ENCODE peak calls at places on chromosomes 4 and X, in nine cellular contexts. U, J, I, O, T, G, Y, P and R are unnamed samples. For H3K27me3, the result is how much of the 10 kb centered on the place peaks cover.

GRCh38 chrX:147376601-147377387 is 534.9 kb upstream of the FMR1 start:
- DNase-seq in U (peak), J (peak), I (no peak), O (no peak), T (no peak), G (no peak), Y (no peak), P (no peak), R (no peak)

GRCh38 chr4:177448850-177449249 is 6.6 kb upstream of the AGA start:
- DNase-seq in U (no peak), J (no peak), I (peak), O (peak), T (no peak), G (no peak), Y (no peak), P (no peak), R (no peak)

GRCh38 chr4:140635606-140636005 is 66.8 kb upstream of the UCP1 start:
- DNase-seq in U (no peak), J (no peak), I (no peak), O (peak), T (no peak), G (no peak), Y (no peak), P (no peak), R (peak)

GRCh38 chrX:28981952-28982351 is 394.7 kb downstream of the IL1RAPL1 start:
- DNase-seq in U (no peak), J (no peak), I (no peak), O (no peak), T (no peak), G (no peak), Y (no peak), P (no peak), R (no peak)

GRCh38 chr4:70930530-70931256 is 28.5 kb downstream of the MOB1B start:
- DNase-seq in U (no peak), J (no peak), I (no peak), O (no peak), T (no peak), G (no peak), Y (no peak), P (no peak), R (no peak)

GRCh38 chrX:38474543-38474942 is 86.8 kb upstream of the TSPAN7 start:
- DNase-seq in U (no peak), J (no peak), I (no peak), O (no peak), T (no peak), G (no peak), Y (no peak), P (no peak), R (no peak)

GRCh38 chr4:53019485-53020382 is 157.6 kb downstream of the RASL11B start:
- DNase-seq in U (no peak), J (no peak), I (peak), O (peak), T (no peak), G (no peak), Y (no peak), P (no peak), R (peak)

GRCh38 chr4:1350169-1350520 is 3.1 kb downstream of the UVSSA start:
- DNase-seq in U (no peak), J (no peak), I (no peak), O (no peak), T (no peak), G (no peak), Y (no peak), P (no peak), R (no peak)

GRCh38 chr4:89071311-89071710 is 14.3 kb upstream of the FAM13A start:
- DNase-seq in U (no peak), J (no peak), I (no peak), O (no peak), T (no peak), G (no peak), Y (no peak), P (no peak), R (no peak)

GRCh38 chr4:101102114-101102752 is 245.1 kb downstream of the PPP3CA start:
- DNase-seq in U (peak), J (peak), I (no peak), O (no peak), T (peak), G (peak), Y (no peak), P (no peak), R (peak)

GRCh38 chr4:10347281-10347795 is 109.9 kb downstream of the ZNF518B start:
- DNase-seq in U (no peak), J (no peak), I (no peak), O (no peak), T (no peak), G (no peak), Y (no peak), P (no peak), R (no peak)

GRCh38 chrX:67545772-67546495 is 2.1 kb downstream of the AR start:
- DNase-seq in U (peak), J (peak), I (peak), O (peak), T (peak), G (no peak), Y (peak), P (peak), R (no peak)

GRCh38 chrX:123408856-123409737 is 225.0 kb downstream of the GRIA3 start:
- DNase-seq in U (no peak), J (no peak), I (no peak), O (no peak), T (no peak), G (no peak), Y (no peak), P (no peak), R (no peak)

GRCh38 chr4:41432889-41433288 is 105.1 kb upstream of the LIMCH1 start:
- DNase-seq in U (no peak), J (no peak), I (peak), O (no peak), T (no peak), G (no peak), Y (peak), P (no peak), R (peak)

GRCh38 chrX:77446029-77446585 is 1.1 kb upstream of the FGF16 start:
- DNase-seq in U (no peak), J (peak), I (no peak), O (peak), T (no peak), G (no peak), Y (no peak), P (peak), R (no peak)

GRCh38 chrX:50920132-50920531 is 9.6 kb downstream of the BMP15 start:
- DNase-seq in U (no peak), J (no peak), I (peak), O (no peak), T (no peak), G (no peak), Y (peak), P (no peak), R (peak)

GRCh38 chrX:110131031-110131430 is 128.1 kb downstream of the TMEM164 start:
- DNase-seq in U (no peak), J (no peak), I (no peak), O (no peak), T (no peak), G (no peak), Y (no peak), P (no peak), R (no peak)

GRCh38 chr4:10640535-10641159 is 43.9 kb downstream of the CLNK start:
- DNase-seq in U (no peak), J (no peak), I (no peak), O (no peak), T (no peak), G (no peak), Y (no peak), P (no peak), R (no peak)

GRCh38 chr4:55012363-55013255 is 112.8 kb downstream of the KDR start:
- DNase-seq in U (no peak), J (no peak), I (no peak), O (peak), T (no peak), G (no peak), Y (no peak), P (no peak), R (no peak)

GRCh38 chr4:163566257-163566656 is 71.8 kb downstream of the TMA16 start:
- DNase-seq in U (no peak), J (no peak), I (no peak), O (no peak), T (no peak), G (no peak), Y (no peak), P (no peak), R (no peak)

GRCh38 chr4:131304686-131305085 is 1844.4 kb upstream of the PCDH10 start:
- DNase-seq in U (no peak), J (no peak), I (peak), O (no peak), T (no peak), G (no peak), Y (no peak), P (no peak), R (no peak)

GRCh38 chrX:146224442-146224841 is 406.8 kb downstream of the SLITRK2 start:
- DNase-seq in U (no peak), J (no peak), I (no peak), O (no peak), T (no peak), G (no peak), Y (no peak), P (no peak), R (no peak)

GRCh38 chrX:140503714-140504351 is 1.0 kb downstream of the SOX3 start:
- DNase-seq in U (no peak), J (peak), I (peak), O (no peak), T (no peak), G (no peak), Y (no peak), P (peak), R (no peak)

GRCh38 chr4:16574981-16575380 is 323.5 kb downstream of the LDB2 start:
- DNase-seq in U (no peak), J (no peak), I (no peak), O (no peak), T (no peak), G (no peak), Y (no peak), P (no peak), R (no peak)

GRCh38 chr4:16995451-16995850 is 97.0 kb upstream of the LDB2 start:
- DNase-seq in U (no peak), J (no peak), I (no peak), O (no peak), T (no peak), G (no peak), Y (no peak), P (no peak), R (no peak)

GRCh38 chrX:110675866-110676265 is 119.8 kb downstream of the CHRDL1 start:
- DNase-seq in U (no peak), J (no peak), I (no peak), O (no peak), T (no peak), G (no peak), Y (no peak), P (no peak), R (no peak)

GRCh38 chr4:69523385-69524132 is 27.9 kb upstream of the UGT2B4 start:
- DNase-seq in U (no peak), J (no peak), I (no peak), O (no peak), T (no peak), G (no peak), Y (no peak), P (no peak), R (no peak)

GRCh38 chr4:136025540-136025939 is 1506.8 kb downstream of the PCDH18 start:
- DNase-seq in U (no peak), J (no peak), I (no peak), O (no peak), T (no peak), G (no peak), Y (no peak), P (no peak), R (no peak)

GRCh38 chr4:165364452-165365080 is 14.2 kb upstream of the CPE start:
- DNase-seq in U (no peak), J (no peak), I (peak), O (no peak), T (no peak), G (no peak), Y (no peak), P (no peak), R (no peak)

GRCh38 chr4:53023640-53024299 is 161.7 kb downstream of the RASL11B start:
- DNase-seq in U (no peak), J (no peak), I (no peak), O (no peak), T (no peak), G (no peak), Y (no peak), P (no peak), R (no peak)

GRCh38 chr4:27117453-27117852 is 256.8 kb downstream of the STIM2 start:
- DNase-seq in U (no peak), J (no peak), I (no peak), O (no peak), T (peak), G (no peak), Y (no peak), P (no peak), R (no peak)

GRCh38 chrX:50082741-50083140 is 118.1 kb downstream of the AKAP4 start:
- DNase-seq in U (no peak), J (no peak), I (no peak), O (no peak), T (no peak), G (no peak), Y (no peak), P (no peak), R (no peak)

GRCh38 chrX:45083314-45083713 is 117.4 kb downstream of the DIPK2B start:
- DNase-seq in U (no peak), J (no peak), I (no peak), O (no peak), T (no peak), G (no peak), Y (no peak), P (no peak), R (no peak)

GRCh38 chr4:127211377-127212268 is 421.1 kb upstream of the INTU start:
- DNase-seq in U (no peak), J (no peak), I (peak), O (no peak), T (no peak), G (no peak), Y (no peak), P (no peak), R (no peak)

GRCh38 chr4:67892905-67893304 is 9.1 kb upstream of the TMPRSS11D start:
- DNase-seq in U (no peak), J (no peak), I (no peak), O (no peak), T (no peak), G (no peak), Y (no peak), P (no peak), R (no peak)

GRCh38 chr4:48642421-48643144 is 137.5 kb downstream of the FRYL start:
- DNase-seq in U (no peak), J (no peak), I (peak), O (no peak), T (no peak), G (no peak), Y (no peak), P (no peak), R (no peak)

GRCh38 chrX:38770152-38770551 is 31.1 kb upstream of the MID1IP1 start:
- DNase-seq in U (no peak), J (no peak), I (no peak), O (no peak), T (no peak), G (no peak), Y (no peak), P (no peak), R (no peak)

GRCh38 chr4:76578002-76578560 is 143.1 kb downstream of the SHROOM3 start:
- DNase-seq in U (no peak), J (no peak), I (no peak), O (no peak), T (no peak), G (no peak), Y (no peak), P (no peak), R (no peak)

GRCh38 chrX:148412006-148412405 is 88.4 kb upstream of the AFF2 start:
- DNase-seq in U (no peak), J (no peak), I (no peak), O (no peak), T (no peak), G (no peak), Y (no peak), P (no peak), R (no peak)

GRCh38 chr4:74446193-74446868 is 1.4 kb downstream of the AREG start:
- DNase-seq in U (no peak), J (no peak), I (no peak), O (peak), T (no peak), G (no peak), Y (no peak), P (no peak), R (no peak)
- H3K4me3 ChIP-seq in U (peak), J (no peak), I (no peak), O (no peak), T (no peak), G (no peak), Y (no peak), P (no peak), R (peak)

GRCh38 chr4:188370781-188371180 is 231.5 kb downstream of the TRIML1 start:
- DNase-seq in U (no peak), J (no peak), I (no peak), O (no peak), T (no peak), G (no peak), Y (no peak), P (no peak), R (no peak)

GRCh38 chr4:188372856-188373255 is 233.6 kb downstream of the TRIML1 start:
- DNase-seq in U (peak), J (no peak), I (peak), O (no peak), T (no peak), G (no peak), Y (no peak), P (no peak), R (no peak)

GRCh38 chr4:188372051-188372450 is 232.8 kb downstream of the TRIML1 start:
- DNase-seq in U (no peak), J (no peak), I (peak), O (peak), T (no peak), G (no peak), Y (no peak), P (no peak), R (no peak)

DNA sequence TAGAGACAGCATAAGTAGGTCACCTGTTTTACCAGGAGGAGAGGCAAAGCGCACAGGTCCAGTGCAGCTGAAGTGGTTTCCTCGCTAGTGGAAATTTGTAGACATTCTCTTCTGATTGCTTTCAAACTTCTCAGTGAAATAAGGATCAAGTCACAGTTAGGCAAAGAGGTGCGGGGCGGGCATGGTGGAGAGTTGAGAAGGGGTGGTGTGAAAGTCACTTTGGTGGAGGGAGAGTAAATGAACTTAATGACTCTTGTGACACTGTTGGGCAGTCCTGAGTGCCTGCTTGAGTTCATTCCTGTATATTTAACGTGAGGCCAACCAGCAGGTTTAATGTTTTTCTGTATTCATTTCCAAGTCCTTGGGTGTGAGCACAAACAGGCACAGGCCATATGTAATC is 235.6 kb downstream of the TRIML1 start:
- DNase-seq in U (no peak), J (no peak), I (no peak), O (peak), T (no peak), G (no peak), Y (no peak), P (no peak), R (no peak)
- H3K27me3 ChIP-seq in U (under half), J (under half), I (under half), O (under half), T (under half), G (under half), Y (under half), P (under half), R (under half)

GRCh38 chr4:121950212-121950679 is 1.6 kb downstream of the TRPC3 start:
- DNase-seq in U (peak), J (peak), I (peak), O (peak), T (peak), G (peak), Y (peak), P (peak), R (peak)
- H3K4me3 ChIP-seq in U (peak), J (peak), I (peak), O (peak), T (peak), G (peak), Y (peak), P (peak), R (peak)

GRCh38 chr4:7735961-7736360 is 203.7 kb downstream of the AFAP1 start:
- DNase-seq in U (no peak), J (no peak), I (no peak), O (no peak), T (no peak), G (no peak), Y (no peak), P (peak), R (no peak)
- H3K27me3 ChIP-seq in U (under half), J (under half), I (under half), O (under half), T (under half), G (under half), Y (under half), P (under half), R (under half)

GRCh38 chrX:154545673-154546274 is 872 bp downstream of the G6PD start:
- DNase-seq in U (no peak), J (peak), I (no peak), O (peak), T (no peak), G (no peak), Y (no peak), P (no peak), R (no peak)
- H3K4me3 ChIP-seq in U (peak), J (peak), I (no peak), O (peak), T (peak), G (peak), Y (peak), P (no peak), R (peak)

DNA sequence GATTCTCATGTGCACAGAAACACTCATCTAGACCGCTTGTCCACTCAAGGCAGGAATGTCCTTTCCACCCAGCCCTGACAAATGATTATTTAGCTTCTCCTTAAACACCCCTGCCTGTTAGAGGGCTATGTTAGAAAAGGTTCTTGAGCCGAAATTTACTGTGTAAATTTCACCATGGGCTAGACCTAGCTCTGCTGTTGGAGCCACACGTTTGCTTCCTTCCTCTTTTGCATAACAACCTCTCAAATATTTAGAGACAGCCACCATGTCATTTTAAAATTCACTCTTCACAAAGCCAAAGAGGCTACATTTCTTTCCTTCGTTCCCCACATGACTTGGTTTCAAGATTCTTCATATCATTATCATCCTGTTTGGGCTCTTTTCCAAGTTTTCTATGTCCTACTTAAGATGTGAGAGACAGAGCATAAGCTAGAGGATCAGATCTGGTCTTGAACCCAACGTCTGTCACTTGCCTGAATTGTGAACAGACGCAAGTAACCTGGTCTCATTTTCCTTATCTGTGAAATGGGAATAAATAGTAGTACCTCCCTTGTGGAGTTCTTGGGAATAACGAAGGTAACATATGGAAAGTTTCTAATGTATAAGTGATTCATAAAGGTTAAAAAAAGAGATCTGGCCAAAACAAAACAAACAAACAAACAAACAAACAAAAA is 6.6 kb downstream of the DOCK11 start:
- DNase-seq in U (no peak), J (no peak), I (no peak), O (no peak), T (no peak), G (no peak), Y (no peak), P (no peak), R (no peak)
- H3K27me3 ChIP-seq in U (under half), J (under half), I (under half), O (under half), T (under half), G (under half), Y (under half), P (under half), R (under half)

DNA sequence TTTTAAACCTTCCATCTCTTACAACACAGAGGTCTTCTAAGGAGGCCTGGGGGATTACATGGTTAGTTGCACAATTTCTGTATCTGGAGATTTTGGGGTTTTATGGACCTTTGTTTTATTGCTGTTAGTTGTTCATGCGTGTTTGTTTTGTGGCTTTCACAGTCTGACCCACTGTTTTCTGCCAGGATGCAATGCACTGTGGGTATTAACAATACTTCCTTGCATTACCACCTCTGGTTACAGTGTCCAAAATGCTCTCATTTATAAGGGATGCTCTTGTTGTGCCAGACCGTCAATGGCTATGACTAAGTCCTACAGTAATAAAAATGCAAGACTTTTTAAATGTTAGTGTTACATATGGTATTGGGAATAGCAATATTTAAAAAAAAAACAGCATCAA is 730.2 kb downstream of the KCTD8 start:
- DNase-seq in U (no peak), J (no peak), I (no peak), O (no peak), T (no peak), G (no peak), Y (no peak), P (no peak), R (no peak)
- H3K4me3 ChIP-seq in U (no peak), J (no peak), I (no peak), O (no peak), T (no peak), G (no peak), Y (no peak), P (no peak), R (no peak)

GRCh38 chr4:56658410-56659003 is 22.6 kb downstream of the HOPX start:
- DNase-seq in U (no peak), J (no peak), I (peak), O (no peak), T (no peak), G (no peak), Y (no peak), P (no peak), R (no peak)
- H3K27me3 ChIP-seq in U (under half), J (under half), I (under half), O (half or more), T (under half), G (half or more), Y (under half), P (under half), R (under half)